ENCODE peak calls at places on chromosomes 11 and 22, in nine cellular contexts. X is AG10803; K is upper lobe of right lung; E is brain microvascular endothelial cell; C is CD4-positive, alpha-beta T cell; M is thoracic aorta; G is fibroblast of pulmonary artery; V is Peyer's patch; J is cardiac muscle cell. A is an unnamed sample.

GRCh38 chr11:118086913-118087768 is at the start of gene SMIM35:
- DNase-seq in X (no peak), K (no peak), E (no peak), C (no peak), M (no peak), G (no peak), V (no peak), J (no peak), A (no peak)

GRCh38 chr11:63020671-63021255 is 5.1 kb upstream of the SLC22A8 start:
- DNase-seq in X (no peak), K (no peak), E (no peak), C (no peak), M (no peak), G (no peak), V (no peak), J (no peak), A (no peak)

GRCh38 chr11:25441432-25441831 is 890.5 kb upstream of the ANO3 start:
- DNase-seq in X (no peak), K (no peak), E (no peak), C (no peak), M (no peak), G (peak), V (no peak), J (no peak), A (no peak)

GRCh38 chr11:1129143-1129665 is 28.5 kb upstream of the MUC5AC start:
- DNase-seq in X (no peak), K (no peak), E (no peak), C (no peak), M (no peak), G (no peak), V (no peak), J (no peak), A (no peak)

GRCh38 chr11:78564037-78564888 is 10.4 kb downstream of the NARS2 start:
- DNase-seq in X (peak), K (no peak), E (peak), C (no peak), M (no peak), G (peak), V (peak), J (peak), A (no peak)

GRCh38 chr11:830295-831131 is 2.2 kb upstream of the CD151 start:
- DNase-seq in X (peak), K (peak), E (peak), C (no peak), M (no peak), G (peak), V (peak), J (peak), A (no peak)

GRCh38 chr11:101618691-101619090 is 34.9 kb upstream of the TRPC6 start:
- DNase-seq in X (peak), K (no peak), E (peak), C (no peak), M (no peak), G (peak), V (no peak), J (no peak), A (no peak)

GRCh38 chr11:67466962-67467771 is 1.9 kb downstream of the TMEM134 start:
- DNase-seq in X (no peak), K (peak), E (no peak), C (no peak), M (no peak), G (no peak), V (no peak), J (no peak), A (peak)

GRCh38 chr11:15965562-15966250 is 390.6 kb downstream of the SOX6 start:
- DNase-seq in X (no peak), K (peak), E (no peak), C (no peak), M (no peak), G (no peak), V (no peak), J (no peak), A (no peak)

GRCh38 chr22:41355895-41356294 is 25.8 kb upstream of the TEF start:
- DNase-seq in X (no peak), K (no peak), E (no peak), C (no peak), M (no peak), G (no peak), V (no peak), J (no peak), A (no peak)

GRCh38 chr11:96103102-96103501 is 179.2 kb upstream of the MTMR2 start:
- DNase-seq in X (no peak), K (no peak), E (no peak), C (no peak), M (no peak), G (no peak), V (no peak), J (no peak), A (no peak)

GRCh38 chr11:123475478-123475877 is 45.4 kb downstream of the GRAMD1B start:
- DNase-seq in X (peak), K (no peak), E (peak), C (no peak), M (no peak), G (peak), V (no peak), J (peak), A (no peak)

GRCh38 chr22:50446708-50447575 is 27.9 kb downstream of the SBF1 start:
- DNase-seq in X (no peak), K (no peak), E (no peak), C (no peak), M (no peak), G (no peak), V (no peak), J (no peak), A (no peak)

GRCh38 chr22:42202669-42203068 is 67.8 kb downstream of the TCF20 start:
- DNase-seq in X (peak), K (no peak), E (peak), C (peak), M (no peak), G (peak), V (no peak), J (no peak), A (no peak)

GRCh38 chr11:126534141-126534805 is 178.8 kb downstream of the ST3GAL4 start:
- DNase-seq in X (no peak), K (no peak), E (no peak), C (no peak), M (no peak), G (no peak), V (no peak), J (no peak), A (no peak)

GRCh38 chr11:33699515-33700424 is 856 bp downstream of the C11orf91 start:
- DNase-seq in X (no peak), K (no peak), E (no peak), C (no peak), M (no peak), G (no peak), V (no peak), J (no peak), A (peak)

GRCh38 chr11:5600374-5600851 is 4.0 kb downstream of the TRIM6 start:
- DNase-seq in X (peak), K (peak), E (peak), C (peak), M (no peak), G (peak), V (peak), J (peak), A (no peak)

GRCh38 chr11:113114452-113115027 is 153.3 kb downstream of the NCAM1 start:
- DNase-seq in X (peak), K (no peak), E (peak), C (no peak), M (no peak), G (peak), V (no peak), J (peak), A (no peak)

GRCh38 chr11:135036488-135037297 is 624.7 kb upstream of the B3GAT1 start:
- DNase-seq in X (no peak), K (no peak), E (no peak), C (no peak), M (no peak), G (no peak), V (no peak), J (no peak), A (no peak)

GRCh38 chr11:18594999-18595749 is 4.4 kb upstream of the MISFA start:
- DNase-seq in X (no peak), K (no peak), E (peak), C (no peak), M (no peak), G (no peak), V (no peak), J (no peak), A (no peak)

GRCh38 chr11:72954860-72955259 is 140.6 kb downstream of the ATG16L2 start:
- DNase-seq in X (no peak), K (no peak), E (no peak), C (no peak), M (no peak), G (no peak), V (no peak), J (peak), A (no peak)

GRCh38 chr22:11629661-11630385 is 3898.2 kb upstream of the OR11H1 start:
- DNase-seq in X (no peak), K (peak), E (no peak), C (no peak), M (no peak), G (no peak), V (no peak), J (no peak), A (no peak)

GRCh38 chr11:110430267-110431211 is 791 bp downstream of the FDX1 start:
- DNase-seq in X (peak), K (peak), E (no peak), C (peak), M (no peak), G (peak), V (peak), J (peak), A (no peak)

GRCh38 chr22:20611418-20611817 is 104.0 kb downstream of the MED15 start:
- DNase-seq in X (no peak), K (no peak), E (no peak), C (no peak), M (no peak), G (no peak), V (no peak), J (no peak), A (peak)

GRCh38 chr11:85167471-85167870 is 459.7 kb downstream of the DLG2 start:
- DNase-seq in X (no peak), K (no peak), E (no peak), C (no peak), M (no peak), G (no peak), V (no peak), J (no peak), A (no peak)

GRCh38 chr11:70490208-70490607 is 91.9 kb downstream of the CTTN start:
- DNase-seq in X (no peak), K (peak), E (no peak), C (no peak), M (no peak), G (no peak), V (no peak), J (no peak), A (peak)

GRCh38 chr11:107696140-107696539 is 15.7 kb downstream of the SLN start:
- DNase-seq in X (peak), K (no peak), E (peak), C (no peak), M (no peak), G (peak), V (no peak), J (no peak), A (no peak)

GRCh38 chr11:70742553-70743291 is 344.4 kb downstream of the CTTN start:
- DNase-seq in X (no peak), K (peak), E (no peak), C (no peak), M (no peak), G (no peak), V (no peak), J (peak), A (no peak)

GRCh38 chr11:100221791-100222190 is 465.3 kb upstream of the ARHGAP42 start:
- DNase-seq in X (no peak), K (no peak), E (no peak), C (no peak), M (no peak), G (no peak), V (no peak), J (no peak), A (no peak)

GRCh38 chr11:67397986-67398660 is 3.5 kb downstream of the PPP1CA start:
- DNase-seq in X (no peak), K (no peak), E (no peak), C (no peak), M (no peak), G (no peak), V (no peak), J (no peak), A (no peak)

DNA sequence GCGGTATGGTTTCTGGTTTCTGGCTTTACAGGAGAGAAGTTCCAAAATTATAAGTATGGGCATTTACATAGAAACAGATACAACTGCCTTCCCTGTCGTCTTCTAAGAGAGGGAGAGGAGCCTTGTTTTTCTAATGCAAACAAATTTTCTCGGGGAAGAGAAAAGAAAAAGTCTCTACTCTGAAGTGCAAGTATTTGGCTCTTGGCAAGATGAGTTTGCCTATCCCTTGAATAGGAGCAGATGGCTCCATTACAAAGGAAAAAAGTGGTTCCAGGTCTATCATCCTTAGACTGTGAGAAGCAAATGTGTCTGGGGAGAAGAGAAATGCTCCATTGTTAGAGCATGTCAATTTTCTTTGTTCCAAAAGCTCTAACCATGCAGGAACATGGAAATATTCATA is 455.6 kb downstream of the BUD13 start:
- DNase-seq in X (no peak), K (no peak), E (no peak), C (no peak), M (no peak), G (no peak), V (no peak), J (no peak), A (no peak)
- TF ChIP-seq CTCF in X (no peak), K (no peak), E (no peak), C (no peak), M (no peak), G (no peak), V (no peak), J (no peak), A (no peak)

GRCh38 chr11:65594991-65595920 is at the start of gene KCNK7:
- DNase-seq in X (no peak), K (no peak), E (no peak), C (no peak), M (no peak), G (no peak), V (no peak), J (no peak), A (no peak)

GRCh38 chr11:65593518-65594414 is 1.8 kb downstream of the KCNK7 start:
- DNase-seq in X (no peak), K (no peak), E (no peak), C (no peak), M (no peak), G (peak), V (peak), J (peak), A (no peak)

GRCh38 chr11:65595921-65596281 is 301 bp upstream of the KCNK7 start:
- DNase-seq in X (no peak), K (no peak), E (no peak), C (no peak), M (no peak), G (no peak), V (no peak), J (no peak), A (no peak)

GRCh38 chr11:65598258-65598699 is 2.7 kb upstream of the KCNK7 start:
- DNase-seq in X (no peak), K (no peak), E (no peak), C (no peak), M (no peak), G (no peak), V (no peak), J (no peak), A (no peak)

GRCh38 chr11:65596520-65596919 is 920 bp upstream of the KCNK7 start:
- DNase-seq in X (no peak), K (no peak), E (no peak), C (no peak), M (no peak), G (no peak), V (no peak), J (no peak), A (no peak)
- TF ChIP-seq CTCF in X (no peak), K (no peak), E (no peak), C (no peak), M (no peak), G (no peak), V (no peak), J (no peak), A (no peak)

GRCh38 chr11:66338276-66339162 is 2.3 kb upstream of the RIN1 start:
- DNase-seq in X (no peak), K (peak), E (no peak), C (no peak), M (no peak), G (no peak), V (no peak), J (no peak), A (peak)

GRCh38 chr11:66337103-66337899 is 1.1 kb upstream of the RIN1 start:
- DNase-seq in X (no peak), K (peak), E (peak), C (no peak), M (no peak), G (no peak), V (no peak), J (no peak), A (peak)

GRCh38 chr11:66334605-66335442 is 1.4 kb downstream of the RIN1 start:
- DNase-seq in X (no peak), K (peak), E (no peak), C (no peak), M (no peak), G (no peak), V (no peak), J (no peak), A (peak)

GRCh38 chr11:66335531-66336233 is 552 bp downstream of the RIN1 start:
- DNase-seq in X (peak), K (peak), E (peak), C (no peak), M (no peak), G (peak), V (no peak), J (peak), A (peak)

DNA sequence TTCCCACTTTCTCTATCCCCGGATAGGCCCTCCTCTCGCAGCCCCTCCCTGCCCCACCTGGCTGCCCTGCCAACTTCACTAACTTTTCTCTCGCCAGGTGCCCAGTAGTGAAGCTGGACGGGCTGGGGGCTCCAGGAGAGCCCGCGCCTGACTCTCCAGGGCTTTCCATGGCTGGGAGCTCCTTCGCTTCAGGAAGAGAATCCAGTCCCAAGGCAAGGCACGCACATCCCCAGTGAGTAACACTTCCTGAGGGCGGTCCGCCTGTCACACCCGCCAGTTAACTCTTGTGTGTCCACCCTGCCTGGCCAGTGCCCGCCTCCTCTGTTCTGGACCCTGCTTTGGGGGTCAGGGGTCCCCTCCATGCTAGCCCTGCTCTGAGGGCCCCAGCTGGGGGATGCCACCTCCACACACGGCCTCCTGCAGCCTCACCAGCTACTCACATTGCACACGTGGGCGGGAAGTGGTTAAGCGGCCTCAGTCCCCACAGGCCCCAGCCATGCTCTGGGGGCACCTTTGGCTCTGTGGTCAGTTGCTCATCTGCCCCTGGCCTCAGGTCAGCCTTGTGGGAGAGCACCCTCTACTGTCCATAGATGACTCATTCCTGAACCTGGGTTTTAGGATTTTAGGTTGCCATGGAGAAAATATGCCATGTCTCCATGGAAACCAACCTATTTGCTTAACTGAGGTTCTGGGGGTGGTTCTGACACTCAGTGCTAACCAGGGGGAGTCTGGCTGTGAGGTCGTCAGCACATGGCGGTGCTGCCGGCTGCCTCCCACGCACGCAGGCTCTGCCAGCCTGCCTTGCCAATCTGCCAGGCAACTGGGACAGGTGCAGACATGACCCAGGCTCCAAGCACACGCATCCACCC is at the start of gene RIN1:
- DNase-seq in X (peak), K (peak), E (peak), C (no peak), M (no peak), G (peak), V (peak), J (peak), A (peak)
- TF ChIP-seq CTCF in X (peak), K (peak), E (peak), C (no peak), M (no peak), G (peak), V (peak), J (peak), A (peak)

DNA sequence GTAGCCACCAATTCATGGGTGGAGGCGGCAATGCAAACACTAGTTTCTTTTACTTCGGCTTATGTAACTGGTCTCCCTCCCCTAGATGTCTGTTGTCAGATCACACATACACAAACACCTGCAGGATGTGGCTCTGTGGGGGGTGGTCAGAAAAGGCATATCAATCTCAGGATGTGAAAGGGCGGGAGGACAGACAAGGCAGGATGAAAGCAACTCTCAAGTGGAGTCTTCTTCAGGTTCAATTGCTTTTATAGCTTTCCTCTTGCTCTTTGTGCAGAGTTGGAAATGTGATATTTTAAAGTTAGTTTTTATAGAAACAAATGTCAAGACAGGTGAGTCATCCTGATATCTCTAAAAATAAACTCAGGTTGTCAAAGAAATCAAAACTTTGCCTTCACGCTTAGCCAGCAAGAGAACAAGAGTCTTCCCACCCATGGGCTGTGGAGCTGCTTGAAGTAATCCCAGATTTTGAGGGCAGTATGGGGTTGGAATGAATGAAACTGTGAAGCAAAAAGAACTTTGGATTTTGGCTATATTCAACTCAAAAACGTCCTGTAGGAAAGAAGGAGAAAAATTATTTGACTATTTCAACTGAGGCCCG is 423.4 kb downstream of the GUCY1A2 start:
- DNase-seq in X (no peak), K (no peak), E (no peak), C (no peak), M (no peak), G (no peak), V (no peak), J (no peak), A (no peak)
- TF ChIP-seq CTCF in X (no peak), K (no peak), E (no peak), C (no peak), M (no peak), G (no peak), V (no peak), J (no peak), A (no peak)

GRCh38 chr11:6755953-6756347 is 15.8 kb downstream of the OR2AG2 start:
- DNase-seq in X (no peak), K (no peak), E (no peak), C (no peak), M (no peak), G (no peak), V (no peak), J (no peak), A (no peak)

GRCh38 chr11:6755303-6755952 is 16.3 kb downstream of the OR2AG2 start:
- DNase-seq in X (peak), K (no peak), E (peak), C (no peak), M (no peak), G (peak), V (no peak), J (peak), A (no peak)

GRCh38 chr11:6757373-6757967 is 14.3 kb downstream of the OR2AG2 start:
- DNase-seq in X (peak), K (no peak), E (peak), C (peak), M (no peak), G (peak), V (peak), J (peak), A (no peak)
- TF ChIP-seq CTCF in X (peak), K (peak), E (peak), C (peak), M (peak), G (peak), V (peak), J (peak), A (peak)

DNA sequence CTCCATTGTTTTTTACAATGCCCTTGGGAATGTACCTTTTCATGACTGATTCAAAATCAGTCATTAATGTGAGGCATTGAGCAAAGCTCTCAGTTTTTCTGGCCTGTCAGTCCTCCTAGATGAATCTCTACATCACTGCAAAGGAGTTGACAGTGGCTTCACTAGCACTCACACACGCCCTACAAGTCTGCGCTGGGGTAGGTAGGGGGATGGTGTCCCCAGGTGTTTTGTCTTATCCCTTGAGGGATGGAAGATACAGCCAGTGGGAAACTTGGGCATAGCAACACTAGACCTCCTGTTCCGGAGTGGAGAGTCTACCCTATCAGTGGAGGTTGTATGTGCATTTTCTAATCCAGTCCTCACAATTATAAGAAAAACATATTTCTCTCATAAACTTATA is 27.0 kb downstream of the TRIM77 start:
- DNase-seq in X (no peak), K (no peak), E (no peak), C (no peak), M (no peak), G (no peak), V (no peak), J (no peak), A (no peak)
- TF ChIP-seq CTCF in X (no peak), K (no peak), E (no peak), C (no peak), M (no peak), G (no peak), V (no peak), J (no peak), A (no peak)

A was measured in chondrocyte.